ENCODE peak calls at places on chromosomes 16 and 17, in ten cellular contexts. One of them, this sample, is unnamed.

GRCh38 chr17:41519501-41520224 is 973 bp upstream of the KRT15 start:
- DNase-seq in stomach: no peak
- DNase-seq in renal cortical epithelial cell: no peak
- DNase-seq in NCI-H1694 treated with DMSO at 0.1 percent for 48 hours: peak
- DNase-seq in stimulated activated CD8-positive, alpha-beta memory T cell treated with anti-CD3 and anti-CD28 coated beads, Interleukin-12 subunit alpha, Interleukin-12 subunit beta, amount 100 ng/mL, for 4 hours: no peak
- DNase-seq in cardiac muscle cell: no peak
- DNase-seq in GM13977: no peak
- DNase-seq in neural crest cell: no peak
- DNase-seq in naive thymus-derived CD8-positive, alpha-beta T cell: no peak
- DNase-seq in NCI-H774: peak
- DNase-seq in this sample: peak

GRCh38 chr16:47586121-47586520 is 125.0 kb downstream of the PHKB start:
- DNase-seq in stomach: no peak
- DNase-seq in renal cortical epithelial cell: no peak
- DNase-seq in NCI-H1694 treated with DMSO at 0.1 percent for 48 hours: no peak
- DNase-seq in stimulated activated CD8-positive, alpha-beta memory T cell treated with anti-CD3 and anti-CD28 coated beads, Interleukin-12 subunit alpha, Interleukin-12 subunit beta, amount 100 ng/mL, for 4 hours: no peak
- DNase-seq in cardiac muscle cell: no peak
- DNase-seq in GM13977: no peak
- DNase-seq in neural crest cell: no peak
- DNase-seq in naive thymus-derived CD8-positive, alpha-beta T cell: no peak
- DNase-seq in NCI-H774: no peak
- DNase-seq in this sample: no peak

GRCh38 chr17:11330871-11331270 is 89.9 kb downstream of the SHISA6 start:
- DNase-seq in stomach: no peak
- DNase-seq in renal cortical epithelial cell: no peak
- DNase-seq in NCI-H1694 treated with DMSO at 0.1 percent for 48 hours: no peak
- DNase-seq in stimulated activated CD8-positive, alpha-beta memory T cell treated with anti-CD3 and anti-CD28 coated beads, Interleukin-12 subunit alpha, Interleukin-12 subunit beta, amount 100 ng/mL, for 4 hours: no peak
- DNase-seq in cardiac muscle cell: peak
- DNase-seq in GM13977: no peak
- DNase-seq in neural crest cell: no peak
- DNase-seq in naive thymus-derived CD8-positive, alpha-beta T cell: no peak
- DNase-seq in NCI-H774: no peak
- DNase-seq in this sample: no peak

GRCh38 chr17:17075037-17075755 is 32.9 kb downstream of the MPRIP start:
- DNase-seq in stomach: no peak
- DNase-seq in renal cortical epithelial cell: no peak
- DNase-seq in NCI-H1694 treated with DMSO at 0.1 percent for 48 hours: no peak
- DNase-seq in stimulated activated CD8-positive, alpha-beta memory T cell treated with anti-CD3 and anti-CD28 coated beads, Interleukin-12 subunit alpha, Interleukin-12 subunit beta, amount 100 ng/mL, for 4 hours: no peak
- DNase-seq in cardiac muscle cell: peak
- DNase-seq in GM13977: no peak
- DNase-seq in neural crest cell: no peak
- DNase-seq in naive thymus-derived CD8-positive, alpha-beta T cell: no peak
- DNase-seq in NCI-H774: no peak
- DNase-seq in this sample: no peak

GRCh38 chr17:78133971-78134898 is 3.7 kb downstream of the TMC8 start:
- DNase-seq in stomach: peak
- DNase-seq in renal cortical epithelial cell: peak
- DNase-seq in NCI-H1694 treated with DMSO at 0.1 percent for 48 hours: peak
- DNase-seq in stimulated activated CD8-positive, alpha-beta memory T cell treated with anti-CD3 and anti-CD28 coated beads, Interleukin-12 subunit alpha, Interleukin-12 subunit beta, amount 100 ng/mL, for 4 hours: no peak
- DNase-seq in cardiac muscle cell: peak
- DNase-seq in GM13977: peak
- DNase-seq in neural crest cell: peak
- DNase-seq in naive thymus-derived CD8-positive, alpha-beta T cell: peak
- DNase-seq in NCI-H774: peak
- DNase-seq in this sample: no peak

GRCh38 chr17:38875477-38876080 is 5.7 kb downstream of the LASP1 start:
- DNase-seq in stomach: no peak
- DNase-seq in renal cortical epithelial cell: no peak
- DNase-seq in NCI-H1694 treated with DMSO at 0.1 percent for 48 hours: no peak
- DNase-seq in stimulated activated CD8-positive, alpha-beta memory T cell treated with anti-CD3 and anti-CD28 coated beads, Interleukin-12 subunit alpha, Interleukin-12 subunit beta, amount 100 ng/mL, for 4 hours: no peak
- DNase-seq in cardiac muscle cell: no peak
- DNase-seq in GM13977: no peak
- DNase-seq in neural crest cell: no peak
- DNase-seq in naive thymus-derived CD8-positive, alpha-beta T cell: no peak
- DNase-seq in NCI-H774: no peak
- DNase-seq in this sample: no peak

GRCh38 chr17:81231766-81232581 is 6.9 kb downstream of the TEPSIN start:
- DNase-seq in stomach: no peak
- DNase-seq in renal cortical epithelial cell: no peak
- DNase-seq in NCI-H1694 treated with DMSO at 0.1 percent for 48 hours: no peak
- DNase-seq in stimulated activated CD8-positive, alpha-beta memory T cell treated with anti-CD3 and anti-CD28 coated beads, Interleukin-12 subunit alpha, Interleukin-12 subunit beta, amount 100 ng/mL, for 4 hours: no peak
- DNase-seq in cardiac muscle cell: no peak
- DNase-seq in GM13977: no peak
- DNase-seq in neural crest cell: no peak
- DNase-seq in naive thymus-derived CD8-positive, alpha-beta T cell: no peak
- DNase-seq in NCI-H774: no peak
- DNase-seq in this sample: no peak

GRCh38 chr17:78644971-78645370 is 67.8 kb upstream of the DNAH17 start:
- DNase-seq in stomach: no peak
- DNase-seq in renal cortical epithelial cell: no peak
- DNase-seq in NCI-H1694 treated with DMSO at 0.1 percent for 48 hours: no peak
- DNase-seq in stimulated activated CD8-positive, alpha-beta memory T cell treated with anti-CD3 and anti-CD28 coated beads, Interleukin-12 subunit alpha, Interleukin-12 subunit beta, amount 100 ng/mL, for 4 hours: no peak
- DNase-seq in cardiac muscle cell: no peak
- DNase-seq in GM13977: no peak
- DNase-seq in neural crest cell: no peak
- DNase-seq in naive thymus-derived CD8-positive, alpha-beta T cell: no peak
- DNase-seq in NCI-H774: no peak
- DNase-seq in this sample: no peak

GRCh38 chr16:85403693-85404092 is 209.4 kb upstream of the GSE1 start:
- DNase-seq in stomach: no peak
- DNase-seq in renal cortical epithelial cell: no peak
- DNase-seq in NCI-H1694 treated with DMSO at 0.1 percent for 48 hours: no peak
- DNase-seq in stimulated activated CD8-positive, alpha-beta memory T cell treated with anti-CD3 and anti-CD28 coated beads, Interleukin-12 subunit alpha, Interleukin-12 subunit beta, amount 100 ng/mL, for 4 hours: no peak
- DNase-seq in cardiac muscle cell: no peak
- DNase-seq in GM13977: no peak
- DNase-seq in neural crest cell: no peak
- DNase-seq in naive thymus-derived CD8-positive, alpha-beta T cell: no peak
- DNase-seq in NCI-H774: no peak
- DNase-seq in this sample: peak

GRCh38 chr17:79036609-79037008 is 12.6 kb downstream of the C1QTNF1 start:
- DNase-seq in stomach: no peak
- DNase-seq in renal cortical epithelial cell: peak
- DNase-seq in NCI-H1694 treated with DMSO at 0.1 percent for 48 hours: no peak
- DNase-seq in stimulated activated CD8-positive, alpha-beta memory T cell treated with anti-CD3 and anti-CD28 coated beads, Interleukin-12 subunit alpha, Interleukin-12 subunit beta, amount 100 ng/mL, for 4 hours: no peak
- DNase-seq in cardiac muscle cell: no peak
- DNase-seq in GM13977: no peak
- DNase-seq in neural crest cell: no peak
- DNase-seq in naive thymus-derived CD8-positive, alpha-beta T cell: no peak
- DNase-seq in NCI-H774: no peak
- DNase-seq in this sample: no peak

GRCh38 chr17:1498233-1498632 is 5.7 kb upstream of the MYO1C start:
- DNase-seq in stomach: no peak
- DNase-seq in renal cortical epithelial cell: no peak
- DNase-seq in NCI-H1694 treated with DMSO at 0.1 percent for 48 hours: no peak
- DNase-seq in stimulated activated CD8-positive, alpha-beta memory T cell treated with anti-CD3 and anti-CD28 coated beads, Interleukin-12 subunit alpha, Interleukin-12 subunit beta, amount 100 ng/mL, for 4 hours: no peak
- DNase-seq in cardiac muscle cell: no peak
- DNase-seq in GM13977: no peak
- DNase-seq in neural crest cell: no peak
- DNase-seq in naive thymus-derived CD8-positive, alpha-beta T cell: no peak
- DNase-seq in NCI-H774: no peak
- DNase-seq in this sample: no peak

GRCh38 chr16:69691980-69692911 is 34.1 kb downstream of the NQO1 start:
- DNase-seq in stomach: no peak
- DNase-seq in renal cortical epithelial cell: peak
- DNase-seq in NCI-H1694 treated with DMSO at 0.1 percent for 48 hours: no peak
- DNase-seq in stimulated activated CD8-positive, alpha-beta memory T cell treated with anti-CD3 and anti-CD28 coated beads, Interleukin-12 subunit alpha, Interleukin-12 subunit beta, amount 100 ng/mL, for 4 hours: no peak
- DNase-seq in cardiac muscle cell: no peak
- DNase-seq in GM13977: no peak
- DNase-seq in neural crest cell: no peak
- DNase-seq in naive thymus-derived CD8-positive, alpha-beta T cell: no peak
- DNase-seq in NCI-H774: no peak
- DNase-seq in this sample: no peak

GRCh38 chr16:31131416-31131815 is 4.1 kb downstream of the PRSS8 start:
- DNase-seq in stomach: no peak
- DNase-seq in renal cortical epithelial cell: no peak
- DNase-seq in NCI-H1694 treated with DMSO at 0.1 percent for 48 hours: no peak
- DNase-seq in stimulated activated CD8-positive, alpha-beta memory T cell treated with anti-CD3 and anti-CD28 coated beads, Interleukin-12 subunit alpha, Interleukin-12 subunit beta, amount 100 ng/mL, for 4 hours: no peak
- DNase-seq in cardiac muscle cell: no peak
- DNase-seq in GM13977: no peak
- DNase-seq in neural crest cell: no peak
- DNase-seq in naive thymus-derived CD8-positive, alpha-beta T cell: no peak
- DNase-seq in NCI-H774: no peak
- DNase-seq in this sample: no peak

GRCh38 chr17:29115906-29116651 is 64.1 kb downstream of the MYO18A start:
- DNase-seq in stomach: no peak
- DNase-seq in renal cortical epithelial cell: peak
- DNase-seq in NCI-H1694 treated with DMSO at 0.1 percent for 48 hours: peak
- DNase-seq in stimulated activated CD8-positive, alpha-beta memory T cell treated with anti-CD3 and anti-CD28 coated beads, Interleukin-12 subunit alpha, Interleukin-12 subunit beta, amount 100 ng/mL, for 4 hours: no peak
- DNase-seq in cardiac muscle cell: peak
- DNase-seq in GM13977: peak
- DNase-seq in neural crest cell: peak
- DNase-seq in naive thymus-derived CD8-positive, alpha-beta T cell: peak
- DNase-seq in NCI-H774: peak
- DNase-seq in this sample: no peak

GRCh38 chr17:17347234-17347955 is 44.2 kb downstream of the NT5M start:
- DNase-seq in stomach: peak
- DNase-seq in renal cortical epithelial cell: no peak
- DNase-seq in NCI-H1694 treated with DMSO at 0.1 percent for 48 hours: no peak
- DNase-seq in stimulated activated CD8-positive, alpha-beta memory T cell treated with anti-CD3 and anti-CD28 coated beads, Interleukin-12 subunit alpha, Interleukin-12 subunit beta, amount 100 ng/mL, for 4 hours: no peak
- DNase-seq in cardiac muscle cell: no peak
- DNase-seq in GM13977: no peak
- DNase-seq in neural crest cell: no peak
- DNase-seq in naive thymus-derived CD8-positive, alpha-beta T cell: no peak
- DNase-seq in NCI-H774: no peak
- DNase-seq in this sample: no peak

GRCh38 chr17:58587713-58588117 is 73.3 kb upstream of the MTMR4 start:
- DNase-seq in stomach: peak
- DNase-seq in renal cortical epithelial cell: peak
- DNase-seq in NCI-H1694 treated with DMSO at 0.1 percent for 48 hours: peak
- DNase-seq in stimulated activated CD8-positive, alpha-beta memory T cell treated with anti-CD3 and anti-CD28 coated beads, Interleukin-12 subunit alpha, Interleukin-12 subunit beta, amount 100 ng/mL, for 4 hours: peak
- DNase-seq in cardiac muscle cell: peak
- DNase-seq in GM13977: peak
- DNase-seq in neural crest cell: peak
- DNase-seq in naive thymus-derived CD8-positive, alpha-beta T cell: peak
- DNase-seq in NCI-H774: peak
- DNase-seq in this sample: peak

GRCh38 chr17:65742433-65743312 is 181.2 kb upstream of the AXIN2 start:
- DNase-seq in stomach: no peak
- DNase-seq in renal cortical epithelial cell: peak
- DNase-seq in NCI-H1694 treated with DMSO at 0.1 percent for 48 hours: no peak
- DNase-seq in stimulated activated CD8-positive, alpha-beta memory T cell treated with anti-CD3 and anti-CD28 coated beads, Interleukin-12 subunit alpha, Interleukin-12 subunit beta, amount 100 ng/mL, for 4 hours: no peak
- DNase-seq in cardiac muscle cell: no peak
- DNase-seq in GM13977: no peak
- DNase-seq in neural crest cell: no peak
- DNase-seq in naive thymus-derived CD8-positive, alpha-beta T cell: no peak
- DNase-seq in NCI-H774: no peak
- DNase-seq in this sample: no peak

GRCh38 chr17:7490144-7490543 is 6.0 kb downstream of the POLR2A start:
- DNase-seq in stomach: no peak
- DNase-seq in renal cortical epithelial cell: no peak
- DNase-seq in NCI-H1694 treated with DMSO at 0.1 percent for 48 hours: no peak
- DNase-seq in stimulated activated CD8-positive, alpha-beta memory T cell treated with anti-CD3 and anti-CD28 coated beads, Interleukin-12 subunit alpha, Interleukin-12 subunit beta, amount 100 ng/mL, for 4 hours: no peak
- DNase-seq in cardiac muscle cell: no peak
- DNase-seq in GM13977: no peak
- DNase-seq in neural crest cell: no peak
- DNase-seq in naive thymus-derived CD8-positive, alpha-beta T cell: no peak
- DNase-seq in NCI-H774: no peak
- DNase-seq in this sample: no peak

GRCh38 chr16:10964039-10964890 is 19.9 kb downstream of the CLEC16A start:
- DNase-seq in stomach: peak
- DNase-seq in renal cortical epithelial cell: peak
- DNase-seq in NCI-H1694 treated with DMSO at 0.1 percent for 48 hours: peak
- DNase-seq in stimulated activated CD8-positive, alpha-beta memory T cell treated with anti-CD3 and anti-CD28 coated beads, Interleukin-12 subunit alpha, Interleukin-12 subunit beta, amount 100 ng/mL, for 4 hours: peak
- DNase-seq in cardiac muscle cell: peak
- DNase-seq in GM13977: no peak
- DNase-seq in neural crest cell: peak
- DNase-seq in naive thymus-derived CD8-positive, alpha-beta T cell: peak
- DNase-seq in NCI-H774: peak
- DNase-seq in this sample: peak

GRCh38 chr17:8420041-8420934 is 15.4 kb upstream of the NDEL1 start:
- DNase-seq in stomach: peak
- DNase-seq in renal cortical epithelial cell: peak
- DNase-seq in NCI-H1694 treated with DMSO at 0.1 percent for 48 hours: no peak
- DNase-seq in stimulated activated CD8-positive, alpha-beta memory T cell treated with anti-CD3 and anti-CD28 coated beads, Interleukin-12 subunit alpha, Interleukin-12 subunit beta, amount 100 ng/mL, for 4 hours: no peak
- DNase-seq in cardiac muscle cell: peak
- DNase-seq in GM13977: no peak
- DNase-seq in neural crest cell: no peak
- DNase-seq in naive thymus-derived CD8-positive, alpha-beta T cell: no peak
- DNase-seq in NCI-H774: no peak
- DNase-seq in this sample: no peak

GRCh38 chr16:86424413-86424812 is 85.9 kb upstream of the FOXF1 start:
- DNase-seq in stomach: no peak
- DNase-seq in renal cortical epithelial cell: no peak
- DNase-seq in NCI-H1694 treated with DMSO at 0.1 percent for 48 hours: no peak
- DNase-seq in stimulated activated CD8-positive, alpha-beta memory T cell treated with anti-CD3 and anti-CD28 coated beads, Interleukin-12 subunit alpha, Interleukin-12 subunit beta, amount 100 ng/mL, for 4 hours: no peak
- DNase-seq in cardiac muscle cell: no peak
- DNase-seq in GM13977: no peak
- DNase-seq in neural crest cell: no peak
- DNase-seq in naive thymus-derived CD8-positive, alpha-beta T cell: no peak
- DNase-seq in NCI-H774: no peak
- DNase-seq in this sample: peak

This sample was measured in ureter.